ENCODE peak calls at places on chromosomes 5 and 9, in nine cellular contexts. One of them, this sample, is unnamed.

GRCh38 chr9:5786370-5787127 is 46.4 kb downstream of the ERMP1 start:
- DNase-seq in lower lobe of right lung: no peak
- DNase-seq in ovary: no peak
- DNase-seq in body of pancreas: peak
- DNase-seq in prostate gland: no peak
- DNase-seq in AG04449: no peak
- DNase-seq in astrocyte: no peak
- DNase-seq in tibial nerve: no peak
- DNase-seq in stomach: no peak
- DNase-seq in this sample: no peak

GRCh38 chr5:9490494-9491097 is 55.3 kb downstream of the SEMA5A start:
- DNase-seq in lower lobe of right lung: no peak
- DNase-seq in ovary: no peak
- DNase-seq in body of pancreas: no peak
- DNase-seq in prostate gland: no peak
- DNase-seq in AG04449: no peak
- DNase-seq in astrocyte: no peak
- DNase-seq in tibial nerve: no peak
- DNase-seq in stomach: no peak
- DNase-seq in this sample: no peak

GRCh38 chr9:132241840-132242620 is 80.2 kb downstream of the NTNG2 start:
- DNase-seq in lower lobe of right lung: peak
- DNase-seq in ovary: peak
- DNase-seq in body of pancreas: no peak
- DNase-seq in prostate gland: no peak
- DNase-seq in AG04449: no peak
- DNase-seq in astrocyte: no peak
- DNase-seq in tibial nerve: no peak
- DNase-seq in stomach: peak
- DNase-seq in this sample: no peak

GRCh38 chr9:35703906-35704672 is 14.4 kb upstream of the TPM2 start:
- DNase-seq in lower lobe of right lung: no peak
- DNase-seq in ovary: no peak
- DNase-seq in body of pancreas: no peak
- DNase-seq in prostate gland: no peak
- DNase-seq in AG04449: no peak
- DNase-seq in astrocyte: no peak
- DNase-seq in tibial nerve: no peak
- DNase-seq in stomach: no peak
- DNase-seq in this sample: no peak

GRCh38 chr5:35815089-35815936 is 41.4 kb upstream of the IL7R start:
- DNase-seq in lower lobe of right lung: no peak
- DNase-seq in ovary: no peak
- DNase-seq in body of pancreas: no peak
- DNase-seq in prostate gland: no peak
- DNase-seq in AG04449: no peak
- DNase-seq in astrocyte: no peak
- DNase-seq in tibial nerve: no peak
- DNase-seq in stomach: no peak
- DNase-seq in this sample: no peak

GRCh38 chr5:33260098-33260497 is 180.7 kb upstream of the TARS1 start:
- DNase-seq in lower lobe of right lung: no peak
- DNase-seq in ovary: no peak
- DNase-seq in body of pancreas: no peak
- DNase-seq in prostate gland: no peak
- DNase-seq in AG04449: no peak
- DNase-seq in astrocyte: peak
- DNase-seq in tibial nerve: no peak
- DNase-seq in stomach: no peak
- DNase-seq in this sample: no peak

GRCh38 chr5:126776499-126777256 is at the start of gene LMNB1:
- DNase-seq in lower lobe of right lung: peak
- DNase-seq in ovary: peak
- DNase-seq in body of pancreas: peak
- DNase-seq in prostate gland: peak
- DNase-seq in AG04449: peak
- DNase-seq in astrocyte: peak
- DNase-seq in tibial nerve: peak
- DNase-seq in stomach: peak
- DNase-seq in this sample: peak

GRCh38 chr5:179862296-179862695 is 3.7 kb upstream of the MRNIP start:
- DNase-seq in lower lobe of right lung: no peak
- DNase-seq in ovary: no peak
- DNase-seq in body of pancreas: no peak
- DNase-seq in prostate gland: no peak
- DNase-seq in AG04449: no peak
- DNase-seq in astrocyte: no peak
- DNase-seq in tibial nerve: no peak
- DNase-seq in stomach: no peak
- DNase-seq in this sample: no peak

GRCh38 chr9:84239341-84239740 is 101.2 kb downstream of the SLC28A3 start:
- DNase-seq in lower lobe of right lung: no peak
- DNase-seq in ovary: no peak
- DNase-seq in body of pancreas: no peak
- DNase-seq in prostate gland: no peak
- DNase-seq in AG04449: no peak
- DNase-seq in astrocyte: peak
- DNase-seq in tibial nerve: no peak
- DNase-seq in stomach: no peak
- DNase-seq in this sample: no peak

GRCh38 chr5:21680196-21680595 is 1172.9 kb downstream of the CDH12 start:
- DNase-seq in lower lobe of right lung: no peak
- DNase-seq in ovary: no peak
- DNase-seq in body of pancreas: no peak
- DNase-seq in prostate gland: no peak
- DNase-seq in AG04449: peak
- DNase-seq in astrocyte: peak
- DNase-seq in tibial nerve: no peak
- DNase-seq in stomach: no peak
- DNase-seq in this sample: peak

GRCh38 chr9:4796988-4797956 is 4.5 kb downstream of the RCL1 start:
- DNase-seq in lower lobe of right lung: no peak
- DNase-seq in ovary: no peak
- DNase-seq in body of pancreas: no peak
- DNase-seq in prostate gland: no peak
- DNase-seq in AG04449: no peak
- DNase-seq in astrocyte: peak
- DNase-seq in tibial nerve: peak
- DNase-seq in stomach: no peak
- DNase-seq in this sample: no peak

GRCh38 chr5:159975462-159976019 is 33.4 kb upstream of the TTC1 start:
- DNase-seq in lower lobe of right lung: no peak
- DNase-seq in ovary: no peak
- DNase-seq in body of pancreas: no peak
- DNase-seq in prostate gland: no peak
- DNase-seq in AG04449: peak
- DNase-seq in astrocyte: peak
- DNase-seq in tibial nerve: no peak
- DNase-seq in stomach: no peak
- DNase-seq in this sample: peak

GRCh38 chr9:122060481-122060880 is 32.6 kb downstream of the TTLL11 start:
- DNase-seq in lower lobe of right lung: no peak
- DNase-seq in ovary: no peak
- DNase-seq in body of pancreas: no peak
- DNase-seq in prostate gland: no peak
- DNase-seq in AG04449: no peak
- DNase-seq in astrocyte: no peak
- DNase-seq in tibial nerve: no peak
- DNase-seq in stomach: no peak
- DNase-seq in this sample: no peak

GRCh38 chr9:34310205-34310604 is 18.9 kb downstream of the KIF24 start:
- DNase-seq in lower lobe of right lung: no peak
- DNase-seq in ovary: no peak
- DNase-seq in body of pancreas: no peak
- DNase-seq in prostate gland: no peak
- DNase-seq in AG04449: no peak
- DNase-seq in astrocyte: no peak
- DNase-seq in tibial nerve: no peak
- DNase-seq in stomach: no peak
- DNase-seq in this sample: no peak

GRCh38 chr5:123803359-123803758 is 291.4 kb downstream of the CSNK1G3 start:
- DNase-seq in lower lobe of right lung: no peak
- DNase-seq in ovary: no peak
- DNase-seq in body of pancreas: no peak
- DNase-seq in prostate gland: no peak
- DNase-seq in AG04449: no peak
- DNase-seq in astrocyte: no peak
- DNase-seq in tibial nerve: no peak
- DNase-seq in stomach: no peak
- DNase-seq in this sample: no peak

GRCh38 chr5:86482008-86482407 is 135.7 kb upstream of the COX7C start:
- DNase-seq in lower lobe of right lung: no peak
- DNase-seq in ovary: no peak
- DNase-seq in body of pancreas: no peak
- DNase-seq in prostate gland: no peak
- DNase-seq in AG04449: no peak
- DNase-seq in astrocyte: no peak
- DNase-seq in tibial nerve: no peak
- DNase-seq in stomach: no peak
- DNase-seq in this sample: no peak

GRCh38 chr5:81244451-81244850 is 11.3 kb downstream of the CKMT2 start:
- DNase-seq in lower lobe of right lung: no peak
- DNase-seq in ovary: no peak
- DNase-seq in body of pancreas: no peak
- DNase-seq in prostate gland: no peak
- DNase-seq in AG04449: no peak
- DNase-seq in astrocyte: no peak
- DNase-seq in tibial nerve: no peak
- DNase-seq in stomach: no peak
- DNase-seq in this sample: no peak

GRCh38 chr9:136784249-136784996 is 6.7 kb upstream of the TMEM141 start:
- DNase-seq in lower lobe of right lung: no peak
- DNase-seq in ovary: no peak
- DNase-seq in body of pancreas: no peak
- DNase-seq in prostate gland: no peak
- DNase-seq in AG04449: no peak
- DNase-seq in astrocyte: no peak
- DNase-seq in tibial nerve: peak
- DNase-seq in stomach: no peak
- DNase-seq in this sample: no peak
- TF ChIP-seq CTCF in lower lobe of right lung: peak
- TF ChIP-seq CTCF in ovary: peak
- TF ChIP-seq CTCF in body of pancreas: peak
- TF ChIP-seq CTCF in prostate gland: peak
- TF ChIP-seq CTCF in AG04449: no peak
- TF ChIP-seq CTCF in astrocyte: peak
- TF ChIP-seq CTCF in tibial nerve: peak
- TF ChIP-seq CTCF in stomach: no peak
- TF ChIP-seq CTCF in this sample: peak

DNA sequence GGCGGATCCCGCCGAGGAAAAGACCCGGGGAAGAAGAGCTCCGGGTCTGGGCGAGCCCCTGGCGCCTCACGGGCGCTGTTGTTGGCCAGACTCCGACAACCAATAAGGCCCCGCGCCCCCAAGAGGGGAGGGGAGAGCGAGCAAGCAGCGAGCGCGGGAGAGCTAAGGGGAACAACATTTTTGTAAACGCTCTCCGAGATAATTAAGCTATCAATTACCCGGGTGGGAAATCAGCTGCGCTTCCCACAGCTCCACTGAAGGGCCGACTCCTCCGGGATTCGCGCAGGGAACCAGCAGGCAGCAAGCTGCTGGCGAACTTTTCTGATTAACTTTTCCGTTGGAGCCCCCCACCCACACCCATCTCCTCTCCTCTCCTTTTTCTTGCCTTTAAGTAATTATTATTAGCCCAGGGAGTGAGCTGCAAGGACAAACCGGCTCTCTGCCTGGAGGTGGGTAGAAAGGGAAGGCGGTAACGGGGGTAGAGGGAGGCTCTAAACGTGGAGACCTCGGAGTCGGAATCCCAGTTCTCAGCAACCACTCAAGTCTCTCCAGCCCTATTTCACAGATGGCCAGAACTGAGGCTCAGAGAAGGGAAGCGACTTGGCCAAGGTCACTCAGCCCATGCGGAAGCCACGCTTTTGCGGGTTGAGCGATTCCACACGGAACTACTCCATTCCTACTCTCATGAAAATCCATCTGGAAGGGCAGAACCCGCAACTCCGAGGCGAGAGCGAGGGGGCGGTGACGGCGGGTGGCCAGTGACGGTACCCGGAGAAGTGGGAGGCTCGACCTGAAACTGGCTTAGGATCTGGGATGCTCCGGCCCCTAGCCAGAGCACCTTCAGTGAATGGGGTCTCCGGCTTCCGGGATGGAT is 1.3 kb downstream of the ASTN2 start:
- DNase-seq in lower lobe of right lung: no peak
- DNase-seq in ovary: no peak
- DNase-seq in body of pancreas: peak
- DNase-seq in prostate gland: peak
- DNase-seq in AG04449: no peak
- DNase-seq in astrocyte: no peak
- DNase-seq in tibial nerve: no peak
- DNase-seq in stomach: no peak
- DNase-seq in this sample: no peak
- H3K4me3 ChIP-seq in lower lobe of right lung: peak
- H3K4me3 ChIP-seq in ovary: no peak
- H3K4me3 ChIP-seq in body of pancreas: peak
- H3K4me3 ChIP-seq in prostate gland: peak
- H3K4me3 ChIP-seq in AG04449: no peak
- H3K4me3 ChIP-seq in astrocyte: peak
- H3K4me3 ChIP-seq in tibial nerve: peak
- H3K4me3 ChIP-seq in stomach: peak
- H3K4me3 ChIP-seq in this sample: no peak

GRCh38 chr9:19583890-19584289 is 175.1 kb downstream of the ACER2 start:
- DNase-seq in lower lobe of right lung: no peak
- DNase-seq in ovary: no peak
- DNase-seq in body of pancreas: no peak
- DNase-seq in prostate gland: no peak
- DNase-seq in AG04449: no peak
- DNase-seq in astrocyte: no peak
- DNase-seq in tibial nerve: no peak
- DNase-seq in stomach: no peak
- DNase-seq in this sample: no peak
- TF ChIP-seq CTCF in lower lobe of right lung: no peak
- TF ChIP-seq CTCF in ovary: no peak
- TF ChIP-seq CTCF in body of pancreas: no peak
- TF ChIP-seq CTCF in prostate gland: no peak
- TF ChIP-seq CTCF in AG04449: no peak
- TF ChIP-seq CTCF in astrocyte: no peak
- TF ChIP-seq CTCF in tibial nerve: no peak
- TF ChIP-seq CTCF in stomach: no peak
- TF ChIP-seq CTCF in this sample: no peak

DNA sequence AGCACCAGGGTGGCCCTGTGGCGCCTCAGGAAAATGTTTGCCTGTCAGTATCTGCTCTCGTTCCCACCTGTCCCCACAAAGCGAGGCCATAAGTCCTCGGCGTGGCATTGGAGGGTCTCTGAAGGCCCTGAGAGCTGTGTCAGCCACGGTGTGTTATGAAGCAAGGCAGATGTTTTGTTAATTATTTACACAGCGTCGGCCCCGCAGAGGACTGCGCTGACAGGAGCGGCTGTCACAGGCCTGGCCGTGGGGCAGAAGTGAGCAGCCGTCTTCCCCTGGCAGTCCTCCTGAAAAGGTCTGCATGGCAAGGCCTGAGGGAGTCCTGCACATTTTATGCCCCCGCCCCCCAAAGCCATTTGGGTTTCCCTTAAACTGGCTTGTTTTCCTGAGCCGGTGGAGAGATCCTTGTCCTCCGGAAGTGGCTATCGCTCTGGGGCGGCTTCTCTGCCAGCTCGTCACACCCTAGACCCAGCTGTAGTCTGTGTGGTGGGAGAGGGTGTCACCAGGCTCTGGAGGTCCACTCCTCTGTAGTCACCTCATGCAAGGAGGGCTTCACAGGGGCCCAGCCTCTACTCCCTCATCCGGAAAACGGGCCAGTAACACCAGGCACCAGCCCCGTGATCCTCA is 6.2 kb downstream of the NEK6 start:
- DNase-seq in lower lobe of right lung: no peak
- DNase-seq in ovary: no peak
- DNase-seq in body of pancreas: no peak
- DNase-seq in prostate gland: no peak
- DNase-seq in AG04449: no peak
- DNase-seq in astrocyte: no peak
- DNase-seq in tibial nerve: no peak
- DNase-seq in stomach: no peak
- DNase-seq in this sample: no peak
- H3K4me3 ChIP-seq in lower lobe of right lung: peak
- H3K4me3 ChIP-seq in ovary: no peak
- H3K4me3 ChIP-seq in body of pancreas: no peak
- H3K4me3 ChIP-seq in prostate gland: no peak
- H3K4me3 ChIP-seq in AG04449: no peak
- H3K4me3 ChIP-seq in astrocyte: no peak
- H3K4me3 ChIP-seq in tibial nerve: peak
- H3K4me3 ChIP-seq in stomach: no peak
- H3K4me3 ChIP-seq in this sample: no peak

This sample was measured in HFF-Myc.